ENCODE peak calls at places on chromosomes 1 and 21, in five cellular contexts. One of them, this sample, is unnamed.

GRCh38 chr1:37602750-37603694 is 7.3 kb upstream of the GNL2 start:
- DNase-seq in activated T-cell treated with anti-CD3 and anti-CD28 coated beads for 4 hours: peak
- DNase-seq in stimulated activated CD4-positive, alpha-beta T cell treated with anti-CD3 and anti-CD28 coated beads, Interleukin-1b, Interleukin-23, amount 100 ng/mL, for 24 hours: no peak
- DNase-seq in NCI-H1417: peak
- DNase-seq in ACHN: peak
- DNase-seq in this sample: peak

GRCh38 chr1:246066553-246066952 is 440.5 kb downstream of the SMYD3 start:
- DNase-seq in activated T-cell treated with anti-CD3 and anti-CD28 coated beads for 4 hours: no peak
- DNase-seq in stimulated activated CD4-positive, alpha-beta T cell treated with anti-CD3 and anti-CD28 coated beads, Interleukin-1b, Interleukin-23, amount 100 ng/mL, for 24 hours: no peak
- DNase-seq in NCI-H1417: peak
- DNase-seq in ACHN: no peak
- DNase-seq in this sample: no peak

GRCh38 chr1:155645024-155645423 is 35.0 kb downstream of the MSTO1 start:
- DNase-seq in activated T-cell treated with anti-CD3 and anti-CD28 coated beads for 4 hours: no peak
- DNase-seq in stimulated activated CD4-positive, alpha-beta T cell treated with anti-CD3 and anti-CD28 coated beads, Interleukin-1b, Interleukin-23, amount 100 ng/mL, for 24 hours: no peak
- DNase-seq in NCI-H1417: peak
- DNase-seq in ACHN: no peak
- DNase-seq in this sample: no peak

GRCh38 chr1:169546087-169546995 is 39.9 kb downstream of the F5 start:
- DNase-seq in activated T-cell treated with anti-CD3 and anti-CD28 coated beads for 4 hours: peak
- DNase-seq in stimulated activated CD4-positive, alpha-beta T cell treated with anti-CD3 and anti-CD28 coated beads, Interleukin-1b, Interleukin-23, amount 100 ng/mL, for 24 hours: peak
- DNase-seq in NCI-H1417: peak
- DNase-seq in ACHN: peak
- DNase-seq in this sample: peak

GRCh38 chr1:240093120-240093961 is 1.7 kb downstream of the FMN2 start:
- DNase-seq in activated T-cell treated with anti-CD3 and anti-CD28 coated beads for 4 hours: no peak
- DNase-seq in stimulated activated CD4-positive, alpha-beta T cell treated with anti-CD3 and anti-CD28 coated beads, Interleukin-1b, Interleukin-23, amount 100 ng/mL, for 24 hours: no peak
- DNase-seq in NCI-H1417: peak
- DNase-seq in ACHN: no peak
- DNase-seq in this sample: peak

GRCh38 chr1:204212715-204213114 is 1.1 kb downstream of the GOLT1A start:
- DNase-seq in activated T-cell treated with anti-CD3 and anti-CD28 coated beads for 4 hours: no peak
- DNase-seq in stimulated activated CD4-positive, alpha-beta T cell treated with anti-CD3 and anti-CD28 coated beads, Interleukin-1b, Interleukin-23, amount 100 ng/mL, for 24 hours: no peak
- DNase-seq in NCI-H1417: no peak
- DNase-seq in ACHN: no peak
- DNase-seq in this sample: no peak

GRCh38 chr1:37537378-37537777 is 16.7 kb downstream of the SNIP1 start:
- DNase-seq in activated T-cell treated with anti-CD3 and anti-CD28 coated beads for 4 hours: no peak
- DNase-seq in stimulated activated CD4-positive, alpha-beta T cell treated with anti-CD3 and anti-CD28 coated beads, Interleukin-1b, Interleukin-23, amount 100 ng/mL, for 24 hours: no peak
- DNase-seq in NCI-H1417: no peak
- DNase-seq in ACHN: no peak
- DNase-seq in this sample: no peak

GRCh38 chr1:161998811-161999210 is 24.9 kb downstream of the OLFML2B start:
- DNase-seq in activated T-cell treated with anti-CD3 and anti-CD28 coated beads for 4 hours: no peak
- DNase-seq in stimulated activated CD4-positive, alpha-beta T cell treated with anti-CD3 and anti-CD28 coated beads, Interleukin-1b, Interleukin-23, amount 100 ng/mL, for 24 hours: no peak
- DNase-seq in NCI-H1417: no peak
- DNase-seq in ACHN: no peak
- DNase-seq in this sample: no peak

GRCh38 chr1:110687244-110687643 is 12.5 kb upstream of the KCNA3 start:
- DNase-seq in activated T-cell treated with anti-CD3 and anti-CD28 coated beads for 4 hours: no peak
- DNase-seq in stimulated activated CD4-positive, alpha-beta T cell treated with anti-CD3 and anti-CD28 coated beads, Interleukin-1b, Interleukin-23, amount 100 ng/mL, for 24 hours: no peak
- DNase-seq in NCI-H1417: peak
- DNase-seq in ACHN: no peak
- DNase-seq in this sample: no peak

GRCh38 chr1:92315766-92316413 is 17.0 kb downstream of the RPAP2 start:
- DNase-seq in activated T-cell treated with anti-CD3 and anti-CD28 coated beads for 4 hours: no peak
- DNase-seq in stimulated activated CD4-positive, alpha-beta T cell treated with anti-CD3 and anti-CD28 coated beads, Interleukin-1b, Interleukin-23, amount 100 ng/mL, for 24 hours: no peak
- DNase-seq in NCI-H1417: peak
- DNase-seq in ACHN: no peak
- DNase-seq in this sample: no peak

GRCh38 chr1:208100906-208101305 is 143.3 kb downstream of the PLXNA2 start:
- DNase-seq in activated T-cell treated with anti-CD3 and anti-CD28 coated beads for 4 hours: no peak
- DNase-seq in stimulated activated CD4-positive, alpha-beta T cell treated with anti-CD3 and anti-CD28 coated beads, Interleukin-1b, Interleukin-23, amount 100 ng/mL, for 24 hours: no peak
- DNase-seq in NCI-H1417: peak
- DNase-seq in ACHN: no peak
- DNase-seq in this sample: no peak

GRCh38 chr21:27722095-27722494 is 755.2 kb upstream of the ADAMTS5 start:
- DNase-seq in activated T-cell treated with anti-CD3 and anti-CD28 coated beads for 4 hours: no peak
- DNase-seq in stimulated activated CD4-positive, alpha-beta T cell treated with anti-CD3 and anti-CD28 coated beads, Interleukin-1b, Interleukin-23, amount 100 ng/mL, for 24 hours: no peak
- DNase-seq in NCI-H1417: no peak
- DNase-seq in ACHN: no peak
- DNase-seq in this sample: no peak

GRCh38 chr1:160664573-160665051 is 17.8 kb upstream of the SLAMF1 start:
- DNase-seq in activated T-cell treated with anti-CD3 and anti-CD28 coated beads for 4 hours: no peak
- DNase-seq in stimulated activated CD4-positive, alpha-beta T cell treated with anti-CD3 and anti-CD28 coated beads, Interleukin-1b, Interleukin-23, amount 100 ng/mL, for 24 hours: no peak
- DNase-seq in NCI-H1417: no peak
- DNase-seq in ACHN: no peak
- DNase-seq in this sample: no peak